ENCODE peak calls at places on chromosome 13, in five cellular contexts. K is H1, P is SK-N-SH, T is K562, A is HCT116. B is an unnamed sample.

GRCh38 chr13:97107815-97108534 is 113.7 kb upstream of the OXGR1 start:
- DNase-seq in P (peak; percentile 42), T (no peak), A (no peak), K (no peak), B (no peak)

GRCh38 chr13:49086711-49087110 is 111.0 kb downstream of the FNDC3A start:
- DNase-seq in A (peak; percentile 6), T (no peak), P (no peak), K (no peak), B (no peak)

GRCh38 chr13:20024706-20025105 is 66.2 kb downstream of the ZMYM2 start:
- DNase-seq in T (no peak), A (no peak), P (no peak), K (no peak), B (no peak)

GRCh38 chr13:60959427-60959826 is 456.2 kb downstream of the PCDH20 start:
- DNase-seq in K (no peak), A (no peak), T (no peak), P (no peak), B (no peak)

GRCh38 chr13:100666124-100666523 is 8.5 kb downstream of the TMTC4 start:
- DNase-seq in T (no peak), A (no peak), P (peak; percentile 64), K (no peak), B (no peak)

GRCh38 chr13:46596501-46596900 is 43.5 kb downstream of the LRCH1 start:
- DNase-seq in K (no peak), A (no peak), T (no peak), P (no peak), B (no peak)

GRCh38 chr13:75760182-75760981 is 124.3 kb downstream of the LMO7 start:
- DNase-seq in T (no peak), A (peak; percentile 37), K (no peak), P (no peak), B (peak; percentile 68)

GRCh38 chr13:87669379-87669978 is 1.7 kb upstream of the SLITRK5 start:
- DNase-seq in P (peak; percentile 27), T (no peak), A (no peak), K (no peak), B (peak; percentile 65)

GRCh38 chr13:113862191-113862765 is 1.6 kb downstream of the GAS6 start:
- DNase-seq in P (no peak), A (no peak), T (no peak), K (peak; percentile 50), B (no peak)
- TF ChIP-seq JUND in P (no peak), A (no peak), T (no peak), K (no peak), B (no peak)

GRCh38 chr13:30020726-30021312 is 170.4 kb upstream of the UBL3 start:
- DNase-seq in A (no peak), P (no peak), K (no peak), T (no peak), B (no peak)
- TF ChIP-seq JUND in A (no peak), P (no peak), K (no peak), T (no peak), B (no peak)

GRCh38 chr13:30971575-30971974 is 39.1 kb downstream of the TEX26 start:
- DNase-seq in K (no peak), P (no peak), A (no peak), T (no peak), B (no peak)

GRCh38 chr13:30974350-30974749 is 41.9 kb downstream of the TEX26 start:
- DNase-seq in T (no peak), P (no peak), A (no peak), K (no peak), B (no peak)

GRCh38 chr13:30963794-30964193 is 31.3 kb downstream of the TEX26 start:
- DNase-seq in A (no peak), K (no peak), P (no peak), T (no peak), B (no peak)

GRCh38 chr13:30972888-30973377 is 40.5 kb downstream of the TEX26 start:
- DNase-seq in A (no peak), K (no peak), P (no peak), T (no peak), B (peak; percentile 38)

GRCh38 chr13:30968734-30969335 is 36.4 kb downstream of the TEX26 start:
- DNase-seq in T (no peak), K (no peak), A (no peak), P (no peak), B (no peak)
- TF ChIP-seq JUND in T (no peak), K (no peak), A (no peak), P (no peak), B (no peak)

GRCh38 chr13:112069063-112069726 is 2.2 kb downstream of the SOX1 start:
- DNase-seq in P (no peak), K (peak; percentile 56), A (no peak), T (no peak), B (no peak)
- TF ChIP-seq JUND in P (no peak), K (no peak), A (no peak), T (no peak), B (no peak)

GRCh38 chr13:36820222-36820621 is 1.2 kb downstream of the RFXAP start:
- DNase-seq in P (no peak), A (no peak), T (no peak), K (no peak), B (no peak)

GRCh38 chr13:36819811-36820140 is 754 bp downstream of the RFXAP start:
- DNase-seq in K (no peak), T (peak; percentile 9), P (no peak), A (no peak), B (no peak)

GRCh38 chr13:36818483-36819063 is 449 bp upstream of the RFXAP start:
- DNase-seq in A (no peak), T (peak; percentile 8), K (no peak), P (no peak), B (no peak)

GRCh38 chr13:36817996-36818395 is 1.0 kb upstream of the RFXAP start:
- DNase-seq in A (no peak), K (no peak), T (no peak), P (no peak), B (no peak)

DNA sequence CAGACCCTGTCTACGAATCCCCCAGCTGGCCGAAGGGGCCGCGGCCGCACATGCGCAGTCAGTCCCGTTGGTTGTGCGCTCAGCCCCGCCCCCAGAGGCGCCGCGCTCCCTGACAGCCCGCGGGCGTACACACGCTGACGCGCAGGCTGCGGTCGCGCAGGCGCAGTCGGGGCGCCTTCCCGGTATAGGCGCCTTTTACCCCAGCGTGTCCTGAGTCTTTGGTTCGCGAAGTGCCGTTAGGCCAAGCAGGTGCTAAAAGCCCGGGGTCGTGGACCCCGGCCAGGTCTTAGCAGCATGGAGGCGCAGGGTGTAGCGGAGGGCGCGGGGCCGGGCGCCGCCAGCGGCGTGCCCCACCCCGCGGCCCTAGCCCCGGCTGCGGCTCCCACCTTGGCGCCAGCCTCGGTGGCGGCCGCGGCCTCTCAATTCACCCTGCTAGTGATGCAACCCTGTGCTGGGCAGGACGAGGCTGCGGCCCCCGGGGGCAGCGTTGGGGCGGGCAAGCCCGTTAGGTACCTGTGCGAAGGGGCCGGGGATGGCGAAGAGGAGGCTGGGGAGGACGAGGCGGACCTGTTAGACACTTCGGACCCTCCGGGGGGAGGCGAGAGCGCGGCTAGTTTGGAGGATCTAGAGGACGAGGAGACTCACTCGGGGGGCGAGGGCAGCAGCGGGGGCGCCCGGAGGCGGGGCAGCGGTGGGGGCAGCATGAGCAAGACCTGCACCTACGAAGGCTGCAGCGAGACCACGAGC is at the start of gene RFXAP:
- DNase-seq in P (peak; percentile 97), K (peak; percentile 96), A (peak; percentile 60), T (peak; percentile 93), B (peak; percentile 68)
- TF ChIP-seq JUND in P (no peak), K (no peak), A (no peak), T (no peak), B (no peak)

GRCh38 chr13:30934381-30934780 is 1.9 kb downstream of the TEX26 start:
- DNase-seq in A (no peak), K (no peak), P (no peak), T (no peak), B (no peak)

GRCh38 chr13:30928971-30929370 is 3.5 kb upstream of the TEX26 start:
- DNase-seq in P (no peak), T (no peak), A (no peak), K (no peak), B (no peak)

GRCh38 chr13:30933334-30933681 is 852 bp downstream of the TEX26 start:
- DNase-seq in T (no peak), K (no peak), P (no peak), A (no peak), B (no peak)

GRCh38 chr13:30934803-30935202 is 2.3 kb downstream of the TEX26 start:
- DNase-seq in P (no peak), T (no peak), K (no peak), A (no peak), B (no peak)

DNA sequence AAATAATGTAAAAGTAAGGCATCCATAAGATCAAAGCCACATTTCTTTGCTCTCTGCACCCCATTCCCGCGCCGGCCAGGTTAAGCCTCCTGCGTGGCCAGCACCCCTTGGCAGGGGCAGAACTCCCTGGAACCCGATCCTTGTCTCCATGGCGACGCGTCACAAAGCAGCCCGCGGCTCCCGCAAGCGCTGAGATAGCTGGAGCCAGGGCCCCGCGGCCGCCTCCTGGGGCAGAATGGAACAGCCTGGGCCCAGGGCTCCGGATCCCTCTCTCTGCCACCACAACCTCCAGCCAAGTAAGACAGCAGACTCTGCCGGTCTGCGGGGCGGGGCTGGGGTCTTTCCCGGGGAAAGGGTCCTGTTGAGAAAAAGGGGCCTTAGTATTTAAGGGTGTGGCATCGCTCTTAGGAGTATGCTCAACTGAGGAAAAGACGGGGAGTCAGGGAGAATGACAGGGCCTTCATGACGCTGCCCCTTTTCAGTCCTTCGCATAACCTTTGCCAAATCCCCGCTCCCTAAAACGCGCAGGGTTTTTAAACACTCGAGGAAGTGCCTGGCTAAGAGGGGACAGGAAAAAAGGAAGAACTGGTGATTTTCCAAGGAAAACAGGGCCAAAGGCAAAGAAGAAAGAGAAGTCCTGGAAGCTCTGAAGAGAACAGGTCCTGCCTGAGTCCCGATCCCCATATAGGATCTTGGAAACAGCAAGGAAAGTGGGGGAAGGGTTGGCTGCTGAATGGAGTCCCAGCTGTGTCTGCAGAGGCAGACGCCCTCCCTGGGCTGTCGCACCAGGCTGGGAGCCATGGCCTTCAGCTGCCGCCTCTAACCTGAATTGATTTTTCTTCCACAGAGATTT is at the start of gene TEX26:
- DNase-seq in P (no peak), T (no peak), K (peak; percentile 86), A (no peak), B (no peak)
- TF ChIP-seq JUND in P (no peak), T (no peak), K (no peak), A (no peak), B (no peak)